ENCODE peak calls at places on chromosome 1, in four cellular contexts. One of them, this sample, is unnamed.

GRCh38 chr1:162200096-162200847 is 130.8 kb downstream of the NOS1AP start:
- DNase-seq in stomach: no peak
- DNase-seq in left cardiac atrium: no peak
- DNase-seq in NCI-H1417: no peak
- DNase-seq in this sample: no peak

GRCh38 chr1:183023601-183024351 is 556 bp downstream of the LAMC1 start:
- DNase-seq in stomach: peak
- DNase-seq in left cardiac atrium: peak
- DNase-seq in NCI-H1417: peak
- DNase-seq in this sample: peak

GRCh38 chr1:203627819-203628184 is 1.2 kb downstream of the ATP2B4 start:
- DNase-seq in stomach: peak
- DNase-seq in left cardiac atrium: peak
- DNase-seq in NCI-H1417: peak
- DNase-seq in this sample: peak

GRCh38 chr1:160460214-160460642 is 59.9 kb downstream of the VANGL2 start:
- DNase-seq in stomach: no peak
- DNase-seq in left cardiac atrium: no peak
- DNase-seq in NCI-H1417: no peak
- DNase-seq in this sample: no peak

GRCh38 chr1:22399421-22400091 is 52.1 kb upstream of the ZBTB40 start:
- DNase-seq in stomach: no peak
- DNase-seq in left cardiac atrium: no peak
- DNase-seq in NCI-H1417: no peak
- DNase-seq in this sample: no peak

GRCh38 chr1:236759252-236759859 is 35.7 kb upstream of the MTR start:
- DNase-seq in stomach: no peak
- DNase-seq in left cardiac atrium: no peak
- DNase-seq in NCI-H1417: no peak
- DNase-seq in this sample: no peak

GRCh38 chr1:9591669-9592509 is 3.2 kb downstream of the TMEM201 start:
- DNase-seq in stomach: no peak
- DNase-seq in left cardiac atrium: no peak
- DNase-seq in NCI-H1417: no peak
- DNase-seq in this sample: peak

GRCh38 chr1:56817716-56818463 is 1.3 kb downstream of the FYB2 start:
- DNase-seq in stomach: no peak
- DNase-seq in left cardiac atrium: no peak
- DNase-seq in NCI-H1417: no peak
- DNase-seq in this sample: no peak

This sample was measured in aorta.